ENCODE peak calls at places on chromosomes 13 and 19, in seven cellular contexts. Z is endothelial cell of umbilical vein, O is mesenchymal stem cell, R is GM23338, N is K562, G is neural progenitor cell, Q is mammary epithelial cell. V is an unnamed sample.
A peak's percentile ranks its signal among the peaks of the same experiment; 100 is the strongest.

GRCh38 chr13:110790371-110790770 is 76.9 kb downstream of the ING1 start:
- DNase-seq in N (no peak), Z (no peak), R (no peak), O (no peak), G (no peak), Q (no peak), V (no peak)

GRCh38 chr13:31929031-31929770 is 102.4 kb upstream of the FRY start:
- DNase-seq in R (no peak), G (no peak), Z (no peak), N (no peak), O (no peak), Q (no peak), V (no peak)

GRCh38 chr13:43424386-43424785 is 362.4 kb downstream of the ENOX1 start:
- DNase-seq in R (no peak), G (no peak), Q (no peak), N (no peak), O (no peak), Z (no peak), V (no peak)

GRCh38 chr13:113142876-113143275 is 15.6 kb upstream of the PROZ start:
- DNase-seq in N (no peak), Z (no peak), O (no peak), R (no peak), G (no peak), Q (no peak), V (no peak)

GRCh38 chr13:23965346-23965745 is 68.0 kb upstream of the C1QTNF9B start:
- DNase-seq in R (no peak), Q (no peak), G (no peak), N (no peak), Z (no peak), O (no peak), V (no peak)

GRCh38 chr19:37551123-37551993 is 43.2 kb downstream of the ZNF571 start:
- DNase-seq in G (no peak), R (peak; percentile 58), N (peak; percentile 63), Z (peak; percentile 57), Q (peak; percentile 67), O (no peak), V (peak; percentile 90)

GRCh38 chr13:105904034-105904742 is 631.3 kb downstream of the EFNB2 start:
- DNase-seq in G (no peak), Z (no peak), O (no peak), N (no peak), Q (no peak), R (no peak), V (peak; percentile 71)

GRCh38 chr19:7636691-7637373 is at the start of gene STXBP2:
- DNase-seq in R (peak; percentile 91), N (peak; percentile 98), Q (peak; percentile 73), O (peak; percentile 39), G (peak; percentile 89), Z (peak; percentile 34), V (peak; percentile 91)

GRCh38 chr13:23570099-23570926 is at the start of gene TNFRSF19:
- DNase-seq in G (peak; percentile 75), R (peak; percentile 26), Q (peak; percentile 38), Z (peak; percentile 8), N (peak; percentile 17), O (peak; percentile 56), V (peak; percentile 7)

GRCh38 chr19:3098515-3099346 is 4.6 kb downstream of the GNA11 start:
- DNase-seq in N (no peak), R (no peak), Z (peak; percentile 45), O (peak; percentile 60), G (no peak), Q (peak; percentile 46), V (no peak)

GRCh38 chr13:99191900-99192399 is 8.7 kb upstream of the UBAC2 start:
- DNase-seq in N (no peak), Q (no peak), Z (no peak), O (no peak), R (no peak), G (peak; percentile 16), V (no peak)

GRCh38 chr13:59247166-59247565 is 916.6 kb downstream of the DIAPH3 start:
- DNase-seq in R (no peak), Q (no peak), Z (peak; percentile 15), N (no peak), O (no peak), G (no peak), V (no peak)

GRCh38 chr13:98989469-98990235 is 11.8 kb upstream of the DOCK9 start:
- DNase-seq in N (no peak), Z (no peak), G (no peak), O (no peak), R (no peak), Q (no peak), V (no peak)

GRCh38 chr13:77207943-77208342 is 119.0 kb downstream of the MYCBP2 start:
- DNase-seq in O (peak; percentile 69), G (no peak), N (peak; percentile 3), Z (peak; percentile 31), Q (peak; percentile 82), R (peak; percentile 7), V (no peak)

GRCh38 chr13:99657848-99658265 is 156.6 kb downstream of the TM9SF2 start:
- DNase-seq in R (peak; percentile 73), N (no peak), O (peak; percentile 29), Q (no peak), Z (peak; percentile 46), G (peak; percentile 79), V (no peak)

GRCh38 chr13:73989244-73989843 is 144.9 kb downstream of the KLF12 start:
- DNase-seq in Q (no peak), N (no peak), O (no peak), R (no peak), G (no peak), Z (no peak), V (no peak)

GRCh38 chr13:97325738-97326137 is 103.6 kb downstream of the MBNL2 start:
- DNase-seq in Q (peak; percentile 29), R (no peak), O (no peak), N (no peak), G (no peak), Z (no peak), V (no peak)

GRCh38 chr13:41546372-41547252 is 89.3 kb downstream of the RGCC start:
- DNase-seq in Q (peak; percentile 94), G (no peak), O (peak; percentile 92), Z (no peak), N (no peak), R (no peak), V (no peak)

GRCh38 chr13:43994999-43995859 is 115.5 kb downstream of the LACC1 start:
- DNase-seq in Z (no peak), G (no peak), R (no peak), Q (no peak), O (no peak), N (no peak), V (no peak)

GRCh38 chr19:11767633-11768133 is 883 bp downstream of the ZNF441 start:
- DNase-seq in R (peak; percentile 19), O (peak; percentile 56), Z (peak; percentile 21), Q (peak; percentile 31), G (peak; percentile 43), N (peak; percentile 34), V (peak; percentile 36)

GRCh38 chr19:35114656-35115537 is 726 bp upstream of the FXYD3 start:
- DNase-seq in G (peak; percentile 85), Q (peak; percentile 68), O (peak; percentile 47), R (peak; percentile 90), Z (peak; percentile 60), N (peak; percentile 85), V (peak; percentile 62)

GRCh38 chr19:18044825-18045304 is 36.9 kb downstream of the ARRDC2 start:
- DNase-seq in Z (no peak), G (peak; percentile 28), N (peak; percentile 57), O (peak; percentile 92), R (peak; percentile 77), Q (peak; percentile 83), V (peak; percentile 59)
- H3K4me3 ChIP-seq in Z (peak overlapping the region; percentile 1), G (no peak overlapping the region), N (peak overlapping the region; percentile 37), O (no peak overlapping the region), R (peak overlapping the region; percentile 23), Q (peak overlapping the region; percentile 16), V (no peak overlapping the region)

GRCh38 chr19:13012690-13013608 is 17.7 kb downstream of the NFIX start:
- DNase-seq in G (peak; percentile 48), Z (peak; percentile 11), Q (peak; percentile 71), O (peak; percentile 57), N (peak; percentile 80), R (peak; percentile 68), V (peak; percentile 13)

GRCh38 chr19:13012390-13012689 is 17.1 kb downstream of the NFIX start:
- DNase-seq in Q (no peak), G (no peak), R (no peak), O (no peak), Z (no peak), N (no peak), V (no peak)

GRCh38 chr19:13014921-13015280 is 19.6 kb downstream of the NFIX start:
- DNase-seq in Z (no peak), Q (no peak), G (no peak), N (no peak), O (no peak), R (peak; percentile 45), V (no peak)

GRCh38 chr19:13014101-13014920 is 19.0 kb downstream of the NFIX start:
- DNase-seq in G (peak; percentile 82), Z (no peak), O (no peak), R (peak; percentile 70), Q (peak; percentile 66), N (no peak), V (no peak)

GRCh38 chr19:13013649-13014048 is 18.4 kb downstream of the NFIX start:
- DNase-seq in R (no peak), O (no peak), N (no peak), Q (no peak), G (no peak), Z (no peak), V (no peak)
- H2AFZ ChIP-seq in R (no peak overlapping the region), O (no peak overlapping the region), N (no peak overlapping the region), Q (peak overlapping the region; percentile 68), G (no peak overlapping the region), Z (no peak overlapping the region), V (no peak overlapping the region)

GRCh38 chr19:50224986-50225747 is 21.7 kb downstream of the MYH14 start:
- DNase-seq in Z (no peak), Q (no peak), G (no peak), R (no peak), N (no peak), O (no peak), V (no peak)

GRCh38 chr19:50215820-50216219 is 12.4 kb downstream of the MYH14 start:
- DNase-seq in G (no peak), Z (no peak), N (no peak), O (no peak), Q (no peak), R (no peak), V (no peak)

GRCh38 chr19:50223439-50223716 is 20.0 kb downstream of the MYH14 start:
- DNase-seq in Z (no peak), O (no peak), Q (no peak), R (no peak), N (no peak), G (no peak), V (no peak)

GRCh38 chr19:50222691-50223438 is 19.4 kb downstream of the MYH14 start:
- DNase-seq in O (no peak), Q (no peak), Z (no peak), G (no peak), N (no peak), R (no peak), V (no peak)

GRCh38 chr19:50221087-50221486 is 17.7 kb downstream of the MYH14 start:
- DNase-seq in N (no peak), G (no peak), O (no peak), R (no peak), Q (no peak), Z (no peak), V (no peak)
- H3K4me3 ChIP-seq in N (no peak overlapping the region), G (no peak overlapping the region), O (no peak overlapping the region), R (no peak overlapping the region), Q (no peak overlapping the region), Z (no peak overlapping the region), V (no peak overlapping the region)

DNA sequence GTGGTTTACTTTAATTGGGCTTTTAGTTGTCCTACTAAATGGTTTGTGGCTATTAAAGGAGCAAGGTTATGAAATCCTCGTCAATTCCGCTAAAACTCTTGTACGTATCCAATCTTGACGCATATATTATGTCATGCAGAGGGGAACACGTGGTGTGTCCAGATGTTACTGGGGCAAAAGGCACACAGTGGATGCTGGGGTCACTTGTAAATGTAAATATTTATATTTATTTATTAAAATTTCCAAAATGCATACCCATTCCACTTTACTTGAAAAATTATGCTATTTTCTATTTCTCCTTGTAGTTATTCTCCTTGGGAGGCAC is 36.7 kb upstream of the SLC46A3 start:
- DNase-seq in O (no peak), N (no peak), Z (no peak), Q (no peak), R (no peak), G (no peak), V (no peak)
- H2AFZ ChIP-seq in O (no peak overlapping the region), N (peak overlapping the region; percentile 84), Z (peak overlapping the region; percentile 92), Q (peak overlapping the region; percentile 12), R (peak overlapping the region; percentile 93), G (peak overlapping the region; percentile 89), V (no peak overlapping the region)

V was measured in trophoblast cell.